ENCODE peak calls at places on chromosomes 16 and 17, in nine cellular contexts. One of them, this sample, is unnamed.
A peak's percentile ranks its signal among the peaks of the same experiment; 100 is the strongest.

GRCh38 chr16:65855171-65856145 is 511.0 kb upstream of the CDH5 start:
- DNase-seq in naive thymus-derived CD8-positive, alpha-beta T cell: no peak
- DNase-seq in uterus: no peak
- DNase-seq in CD8-positive, alpha-beta memory T cell: no peak
- DNase-seq in ELR: no peak
- DNase-seq in gastrocnemius medialis: no peak
- DNase-seq in NCI-H510A treated with DMSO at 0.1 percent for 48 hours: peak; percentile 23
- DNase-seq in caudate nucleus: no peak
- DNase-seq in anterior cingulate cortex: no peak
- DNase-seq in this sample: no peak

GRCh38 chr16:88442435-88442810 is 10.7 kb upstream of the ZFPM1 start:
- DNase-seq in gastrocnemius medialis: no peak
- DNase-seq in uterus: no peak
- DNase-seq in NCI-H510A treated with DMSO at 0.1 percent for 48 hours: no peak
- DNase-seq in anterior cingulate cortex: no peak
- DNase-seq in naive thymus-derived CD8-positive, alpha-beta T cell: no peak
- DNase-seq in caudate nucleus: no peak
- DNase-seq in ELR: no peak
- DNase-seq in CD8-positive, alpha-beta memory T cell: no peak
- DNase-seq in this sample: no peak

GRCh38 chr16:24537474-24538337 is 1.7 kb upstream of the RBBP6 start:
- DNase-seq in CD8-positive, alpha-beta memory T cell: no peak
- DNase-seq in caudate nucleus: no peak
- DNase-seq in gastrocnemius medialis: no peak
- DNase-seq in anterior cingulate cortex: no peak
- DNase-seq in NCI-H510A treated with DMSO at 0.1 percent for 48 hours: no peak
- DNase-seq in uterus: no peak
- DNase-seq in ELR: peak; percentile 39
- DNase-seq in naive thymus-derived CD8-positive, alpha-beta T cell: no peak
- DNase-seq in this sample: no peak

GRCh38 chr17:56478836-56479447 is 114.6 kb upstream of the NOG start:
- DNase-seq in ELR: peak; percentile 64
- DNase-seq in caudate nucleus: no peak
- DNase-seq in anterior cingulate cortex: no peak
- DNase-seq in uterus: no peak
- DNase-seq in CD8-positive, alpha-beta memory T cell: no peak
- DNase-seq in naive thymus-derived CD8-positive, alpha-beta T cell: no peak
- DNase-seq in NCI-H510A treated with DMSO at 0.1 percent for 48 hours: peak; percentile 26
- DNase-seq in gastrocnemius medialis: no peak
- DNase-seq in this sample: no peak

GRCh38 chr17:4559139-4559791 is 1.1 kb downstream of the GGT6 start:
- DNase-seq in ELR: no peak
- DNase-seq in CD8-positive, alpha-beta memory T cell: no peak
- DNase-seq in NCI-H510A treated with DMSO at 0.1 percent for 48 hours: no peak
- DNase-seq in caudate nucleus: no peak
- DNase-seq in anterior cingulate cortex: no peak
- DNase-seq in uterus: no peak
- DNase-seq in naive thymus-derived CD8-positive, alpha-beta T cell: no peak
- DNase-seq in gastrocnemius medialis: no peak
- DNase-seq in this sample: no peak

GRCh38 chr16:55655709-55656694 is at the start of gene SLC6A2:
- DNase-seq in NCI-H510A treated with DMSO at 0.1 percent for 48 hours: no peak
- DNase-seq in gastrocnemius medialis: no peak
- DNase-seq in naive thymus-derived CD8-positive, alpha-beta T cell: no peak
- DNase-seq in ELR: peak; percentile 9
- DNase-seq in caudate nucleus: no peak
- DNase-seq in anterior cingulate cortex: no peak
- DNase-seq in uterus: no peak
- DNase-seq in CD8-positive, alpha-beta memory T cell: no peak
- DNase-seq in this sample: no peak

GRCh38 chr17:2267354-2267753 is 36.2 kb downstream of the SMG6 start:
- DNase-seq in anterior cingulate cortex: no peak
- DNase-seq in NCI-H510A treated with DMSO at 0.1 percent for 48 hours: no peak
- DNase-seq in ELR: no peak
- DNase-seq in CD8-positive, alpha-beta memory T cell: no peak
- DNase-seq in caudate nucleus: no peak
- DNase-seq in uterus: no peak
- DNase-seq in naive thymus-derived CD8-positive, alpha-beta T cell: no peak
- DNase-seq in gastrocnemius medialis: no peak
- DNase-seq in this sample: no peak

GRCh38 chr17:15298176-15298575 is 33.0 kb upstream of the PMP22 start:
- DNase-seq in CD8-positive, alpha-beta memory T cell: no peak
- DNase-seq in anterior cingulate cortex: no peak
- DNase-seq in ELR: peak; percentile 68
- DNase-seq in NCI-H510A treated with DMSO at 0.1 percent for 48 hours: no peak
- DNase-seq in caudate nucleus: no peak
- DNase-seq in gastrocnemius medialis: no peak
- DNase-seq in uterus: no peak
- DNase-seq in naive thymus-derived CD8-positive, alpha-beta T cell: no peak
- DNase-seq in this sample: no peak

GRCh38 chr17:17345294-17345597 is 42.1 kb downstream of the NT5M start:
- DNase-seq in CD8-positive, alpha-beta memory T cell: no peak
- DNase-seq in anterior cingulate cortex: no peak
- DNase-seq in NCI-H510A treated with DMSO at 0.1 percent for 48 hours: no peak
- DNase-seq in caudate nucleus: no peak
- DNase-seq in gastrocnemius medialis: no peak
- DNase-seq in uterus: no peak
- DNase-seq in naive thymus-derived CD8-positive, alpha-beta T cell: no peak
- DNase-seq in ELR: no peak
- DNase-seq in this sample: no peak

GRCh38 chr16:75326333-75326732 is 74.9 kb upstream of the BCAR1 start:
- DNase-seq in NCI-H510A treated with DMSO at 0.1 percent for 48 hours: no peak
- DNase-seq in naive thymus-derived CD8-positive, alpha-beta T cell: no peak
- DNase-seq in anterior cingulate cortex: no peak
- DNase-seq in caudate nucleus: no peak
- DNase-seq in CD8-positive, alpha-beta memory T cell: no peak
- DNase-seq in uterus: no peak
- DNase-seq in ELR: no peak
- DNase-seq in gastrocnemius medialis: no peak
- DNase-seq in this sample: no peak

GRCh38 chr17:68809148-68809547 is 146.0 kb downstream of the ABCA8 start:
- DNase-seq in NCI-H510A treated with DMSO at 0.1 percent for 48 hours: no peak
- DNase-seq in caudate nucleus: no peak
- DNase-seq in ELR: no peak
- DNase-seq in gastrocnemius medialis: no peak
- DNase-seq in CD8-positive, alpha-beta memory T cell: no peak
- DNase-seq in naive thymus-derived CD8-positive, alpha-beta T cell: no peak
- DNase-seq in uterus: no peak
- DNase-seq in anterior cingulate cortex: no peak
- DNase-seq in this sample: no peak

GRCh38 chr17:41326173-41327145 is 10.9 kb upstream of the KRTAP17-1 start:
- DNase-seq in NCI-H510A treated with DMSO at 0.1 percent for 48 hours: no peak
- DNase-seq in uterus: no peak
- DNase-seq in naive thymus-derived CD8-positive, alpha-beta T cell: no peak
- DNase-seq in ELR: no peak
- DNase-seq in caudate nucleus: no peak
- DNase-seq in anterior cingulate cortex: no peak
- DNase-seq in CD8-positive, alpha-beta memory T cell: peak; percentile 33
- DNase-seq in gastrocnemius medialis: no peak
- DNase-seq in this sample: no peak

GRCh38 chr16:53775821-53776431 is 72.0 kb downstream of the FTO start:
- DNase-seq in NCI-H510A treated with DMSO at 0.1 percent for 48 hours: peak; percentile 34
- DNase-seq in uterus: peak; percentile 47
- DNase-seq in gastrocnemius medialis: peak; percentile 23
- DNase-seq in anterior cingulate cortex: no peak
- DNase-seq in ELR: peak; percentile 93
- DNase-seq in naive thymus-derived CD8-positive, alpha-beta T cell: no peak
- DNase-seq in caudate nucleus: no peak
- DNase-seq in CD8-positive, alpha-beta memory T cell: no peak
- DNase-seq in this sample: no peak

GRCh38 chr16:88616320-88616719 is 22.1 kb upstream of the IL17C start:
- DNase-seq in naive thymus-derived CD8-positive, alpha-beta T cell: no peak
- DNase-seq in caudate nucleus: peak; percentile 83
- DNase-seq in NCI-H510A treated with DMSO at 0.1 percent for 48 hours: peak; percentile 37
- DNase-seq in gastrocnemius medialis: no peak
- DNase-seq in anterior cingulate cortex: no peak
- DNase-seq in CD8-positive, alpha-beta memory T cell: no peak
- DNase-seq in ELR: no peak
- DNase-seq in uterus: no peak
- DNase-seq in this sample: no peak

GRCh38 chr17:66373944-66374817 is 71.8 kb downstream of the PRKCA start:
- DNase-seq in ELR: no peak
- DNase-seq in caudate nucleus: no peak
- DNase-seq in naive thymus-derived CD8-positive, alpha-beta T cell: peak; percentile 46
- DNase-seq in CD8-positive, alpha-beta memory T cell: peak; percentile 44
- DNase-seq in anterior cingulate cortex: peak; percentile 23
- DNase-seq in NCI-H510A treated with DMSO at 0.1 percent for 48 hours: peak; percentile 50
- DNase-seq in uterus: no peak
- DNase-seq in gastrocnemius medialis: no peak
- DNase-seq in this sample: no peak

This sample was measured in B cell.